ENCODE peak calls at places on chromosomes 11 and 22, in six cellular contexts. One of them, this sample, is unnamed.

GRCh38 chr11:67666676-67667489 is 7.5 kb downstream of the ALDH3B2 start:
- DNase-seq in GM12892: no peak
- DNase-seq in SK-N-SH: peak
- DNase-seq in GM12878: no peak
- DNase-seq in H1: no peak
- DNase-seq in HepG2: no peak
- DNase-seq in this sample: no peak

GRCh38 chr11:17930544-17931144 is 82.2 kb downstream of the SERGEF start:
- DNase-seq in GM12892: no peak
- DNase-seq in SK-N-SH: no peak
- DNase-seq in GM12878: no peak
- DNase-seq in H1: no peak
- DNase-seq in HepG2: no peak
- DNase-seq in this sample: no peak

GRCh38 chr11:43397251-43397650 is 38.5 kb downstream of the TTC17 start:
- DNase-seq in GM12892: no peak
- DNase-seq in SK-N-SH: no peak
- DNase-seq in GM12878: no peak
- DNase-seq in H1: no peak
- DNase-seq in HepG2: no peak
- DNase-seq in this sample: no peak

GRCh38 chr11:24198458-24198857 is 298.4 kb upstream of the LUZP2 start:
- DNase-seq in GM12892: no peak
- DNase-seq in SK-N-SH: no peak
- DNase-seq in GM12878: no peak
- DNase-seq in H1: no peak
- DNase-seq in HepG2: no peak
- DNase-seq in this sample: no peak

GRCh38 chr11:8732748-8733241 is 50.2 kb downstream of the RPL27A start:
- DNase-seq in GM12892: no peak
- DNase-seq in SK-N-SH: no peak
- DNase-seq in GM12878: no peak
- DNase-seq in H1: no peak
- DNase-seq in HepG2: no peak
- DNase-seq in this sample: no peak

GRCh38 chr11:123800041-123800440 is 6.1 kb downstream of the OR6M1 start:
- DNase-seq in GM12892: no peak
- DNase-seq in SK-N-SH: no peak
- DNase-seq in GM12878: no peak
- DNase-seq in H1: no peak
- DNase-seq in HepG2: no peak
- DNase-seq in this sample: no peak

GRCh38 chr11:76293189-76293631 is 86.9 kb upstream of the WNT11 start:
- DNase-seq in GM12892: no peak
- DNase-seq in SK-N-SH: no peak
- DNase-seq in GM12878: peak
- DNase-seq in H1: no peak
- DNase-seq in HepG2: no peak
- DNase-seq in this sample: peak

GRCh38 chr11:4095509-4096230 is 1.1 kb downstream of the RRM1 start:
- DNase-seq in GM12892: no peak
- DNase-seq in SK-N-SH: peak
- DNase-seq in GM12878: no peak
- DNase-seq in H1: no peak
- DNase-seq in HepG2: peak
- DNase-seq in this sample: no peak

GRCh38 chr11:38278457-38279141 is 1680.6 kb upstream of the RAG2 start:
- DNase-seq in GM12892: no peak
- DNase-seq in SK-N-SH: no peak
- DNase-seq in GM12878: no peak
- DNase-seq in H1: no peak
- DNase-seq in HepG2: no peak
- DNase-seq in this sample: no peak

GRCh38 chr22:29393019-29393608 is 4.7 kb upstream of the AP1B1 start:
- DNase-seq in GM12892: no peak
- DNase-seq in SK-N-SH: no peak
- DNase-seq in GM12878: no peak
- DNase-seq in H1: no peak
- DNase-seq in HepG2: no peak
- DNase-seq in this sample: no peak

GRCh38 chr22:36538529-36538928 is 9.6 kb upstream of the EIF3D start:
- DNase-seq in GM12892: no peak
- DNase-seq in SK-N-SH: no peak
- DNase-seq in GM12878: no peak
- DNase-seq in H1: no peak
- DNase-seq in HepG2: no peak
- DNase-seq in this sample: no peak

GRCh38 chr11:122691751-122692150 is 36.2 kb downstream of the UBASH3B start:
- DNase-seq in GM12892: no peak
- DNase-seq in SK-N-SH: peak
- DNase-seq in GM12878: no peak
- DNase-seq in H1: no peak
- DNase-seq in HepG2: peak
- DNase-seq in this sample: no peak

GRCh38 chr11:93904711-93905110 is 54.3 kb upstream of the VSTM5 start:
- DNase-seq in GM12892: no peak
- DNase-seq in SK-N-SH: no peak
- DNase-seq in GM12878: no peak
- DNase-seq in H1: no peak
- DNase-seq in HepG2: no peak
- DNase-seq in this sample: no peak

GRCh38 chr22:50699754-50700386 is 27.2 kb downstream of the SHANK3 start:
- DNase-seq in GM12892: no peak
- DNase-seq in SK-N-SH: no peak
- DNase-seq in GM12878: no peak
- DNase-seq in H1: no peak
- DNase-seq in HepG2: peak
- DNase-seq in this sample: no peak

GRCh38 chr22:21734540-21735197 is 925 bp downstream of the YPEL1 start:
- DNase-seq in GM12892: no peak
- DNase-seq in SK-N-SH: no peak
- DNase-seq in GM12878: no peak
- DNase-seq in H1: no peak
- DNase-seq in HepG2: no peak
- DNase-seq in this sample: no peak
- TF ChIP-seq TAF1 in GM12892: no peak
- TF ChIP-seq TAF1 in SK-N-SH: no peak
- TF ChIP-seq TAF1 in GM12878: no peak
- TF ChIP-seq TAF1 in H1: no peak
- TF ChIP-seq TAF1 in HepG2: no peak
- TF ChIP-seq TAF1 in this sample: no peak

GRCh38 chr11:101255036-101255435 is 125.4 kb upstream of the PGR start:
- DNase-seq in GM12892: no peak
- DNase-seq in SK-N-SH: no peak
- DNase-seq in GM12878: no peak
- DNase-seq in H1: no peak
- DNase-seq in HepG2: no peak
- DNase-seq in this sample: no peak
- TF ChIP-seq TAF1 in GM12892: no peak
- TF ChIP-seq TAF1 in SK-N-SH: no peak
- TF ChIP-seq TAF1 in GM12878: no peak
- TF ChIP-seq TAF1 in H1: no peak
- TF ChIP-seq TAF1 in HepG2: no peak
- TF ChIP-seq TAF1 in this sample: no peak

GRCh38 chr22:40819741-40820140 is 595 bp upstream of the SLC25A17 start:
- DNase-seq in GM12892: no peak
- DNase-seq in SK-N-SH: peak
- DNase-seq in GM12878: no peak
- DNase-seq in H1: no peak
- DNase-seq in HepG2: no peak
- DNase-seq in this sample: no peak

GRCh38 chr22:40817737-40818136 is 1.4 kb downstream of the SLC25A17 start:
- DNase-seq in GM12892: no peak
- DNase-seq in SK-N-SH: no peak
- DNase-seq in GM12878: peak
- DNase-seq in H1: no peak
- DNase-seq in HepG2: no peak
- DNase-seq in this sample: no peak

GRCh38 chr22:40818747-40819662 is at the start of gene SLC25A17:
- DNase-seq in GM12892: peak
- DNase-seq in SK-N-SH: peak
- DNase-seq in GM12878: peak
- DNase-seq in H1: peak
- DNase-seq in HepG2: peak
- DNase-seq in this sample: peak

GRCh38 chr22:40813912-40814315 is 5.2 kb downstream of the SLC25A17 start:
- DNase-seq in GM12892: no peak
- DNase-seq in SK-N-SH: no peak
- DNase-seq in GM12878: no peak
- DNase-seq in H1: no peak
- DNase-seq in HepG2: no peak
- DNase-seq in this sample: no peak

GRCh38 chr22:40818192-40818746 is 877 bp downstream of the SLC25A17 start:
- DNase-seq in GM12892: no peak
- DNase-seq in SK-N-SH: no peak
- DNase-seq in GM12878: no peak
- DNase-seq in H1: no peak
- DNase-seq in HepG2: no peak
- DNase-seq in this sample: no peak
- TF ChIP-seq TAF1 in GM12892: no peak
- TF ChIP-seq TAF1 in SK-N-SH: no peak
- TF ChIP-seq TAF1 in GM12878: no peak
- TF ChIP-seq TAF1 in H1: no peak
- TF ChIP-seq TAF1 in HepG2: no peak
- TF ChIP-seq TAF1 in this sample: peak

GRCh38 chr11:20103281-20103680 is 57.0 kb downstream of the DBX1 start:
- DNase-seq in GM12892: no peak
- DNase-seq in SK-N-SH: no peak
- DNase-seq in GM12878: no peak
- DNase-seq in H1: no peak
- DNase-seq in HepG2: no peak
- DNase-seq in this sample: no peak

GRCh38 chr11:20095189-20095588 is 65.1 kb downstream of the DBX1 start:
- DNase-seq in GM12892: no peak
- DNase-seq in SK-N-SH: no peak
- DNase-seq in GM12878: no peak
- DNase-seq in H1: no peak
- DNase-seq in HepG2: no peak
- DNase-seq in this sample: no peak

GRCh38 chr11:20102393-20102792 is 57.9 kb downstream of the DBX1 start:
- DNase-seq in GM12892: no peak
- DNase-seq in SK-N-SH: no peak
- DNase-seq in GM12878: no peak
- DNase-seq in H1: no peak
- DNase-seq in HepG2: no peak
- DNase-seq in this sample: no peak

GRCh38 chr11:20097319-20098221 is 62.7 kb downstream of the DBX1 start:
- DNase-seq in GM12892: no peak
- DNase-seq in SK-N-SH: no peak
- DNase-seq in GM12878: no peak
- DNase-seq in H1: no peak
- DNase-seq in HepG2: no peak
- DNase-seq in this sample: no peak

DNA sequence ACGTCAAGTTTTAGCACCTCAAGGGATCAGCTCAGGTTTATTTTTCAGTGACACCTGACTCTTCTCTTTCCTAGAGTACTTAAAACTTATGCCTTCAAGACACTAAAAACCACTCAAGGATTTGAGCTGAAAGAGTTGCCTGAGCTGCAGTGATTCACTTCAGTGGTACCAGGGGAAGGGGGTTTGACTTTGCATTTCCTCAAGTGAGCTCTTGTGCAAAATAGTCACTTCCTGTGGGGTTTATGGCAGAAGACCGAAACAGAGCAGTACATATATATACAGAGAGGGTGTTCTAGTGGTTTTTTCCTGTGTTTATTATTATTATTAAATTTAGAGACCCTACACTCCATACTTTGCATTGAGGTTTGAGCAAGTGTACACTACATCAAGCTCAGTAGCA is 60.7 kb downstream of the DBX1 start:
- DNase-seq in GM12892: no peak
- DNase-seq in SK-N-SH: no peak
- DNase-seq in GM12878: no peak
- DNase-seq in H1: no peak
- DNase-seq in HepG2: no peak
- DNase-seq in this sample: no peak
- TF ChIP-seq TAF1 in GM12892: no peak
- TF ChIP-seq TAF1 in SK-N-SH: no peak
- TF ChIP-seq TAF1 in GM12878: no peak
- TF ChIP-seq TAF1 in H1: no peak
- TF ChIP-seq TAF1 in HepG2: no peak
- TF ChIP-seq TAF1 in this sample: no peak

GRCh38 chr11:72591785-72592490 is 82.3 kb downstream of the PDE2A start:
- DNase-seq in GM12892: no peak
- DNase-seq in SK-N-SH: no peak
- DNase-seq in GM12878: no peak
- DNase-seq in H1: no peak
- DNase-seq in HepG2: no peak
- DNase-seq in this sample: no peak
- TF ChIP-seq TAF1 in GM12892: no peak
- TF ChIP-seq TAF1 in SK-N-SH: no peak
- TF ChIP-seq TAF1 in GM12878: no peak
- TF ChIP-seq TAF1 in H1: no peak
- TF ChIP-seq TAF1 in HepG2: no peak
- TF ChIP-seq TAF1 in this sample: no peak

GRCh38 chr11:95283146-95283545 is 52.1 kb upstream of the SESN3 start:
- DNase-seq in GM12892: no peak
- DNase-seq in SK-N-SH: no peak
- DNase-seq in GM12878: no peak
- DNase-seq in H1: no peak
- DNase-seq in HepG2: no peak
- DNase-seq in this sample: no peak
- TF ChIP-seq TAF1 in GM12892: no peak
- TF ChIP-seq TAF1 in SK-N-SH: no peak
- TF ChIP-seq TAF1 in GM12878: no peak
- TF ChIP-seq TAF1 in H1: no peak
- TF ChIP-seq TAF1 in HepG2: no peak
- TF ChIP-seq TAF1 in this sample: no peak

DNA sequence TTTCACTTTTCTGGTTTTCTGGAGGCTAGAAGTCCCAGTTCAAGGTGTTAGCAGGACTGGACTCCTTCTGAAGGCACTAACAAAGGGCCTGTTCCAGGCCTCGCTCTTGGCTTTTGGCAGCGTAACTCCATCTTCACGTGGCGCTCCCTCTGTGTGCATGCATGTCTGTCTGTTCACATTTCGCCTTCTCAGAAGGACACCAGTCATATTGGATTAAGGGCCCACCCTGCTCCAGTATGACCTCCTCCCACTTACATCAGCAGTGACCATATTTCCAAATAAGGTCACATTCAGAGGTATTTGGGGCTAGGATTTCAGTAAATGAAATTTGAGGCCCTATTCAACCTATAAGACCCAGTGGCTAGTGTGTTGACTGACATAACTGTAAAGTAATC is 20.0 kb downstream of the APLP2 start:
- DNase-seq in GM12892: no peak
- DNase-seq in SK-N-SH: no peak
- DNase-seq in GM12878: no peak
- DNase-seq in H1: no peak
- DNase-seq in HepG2: peak
- DNase-seq in this sample: no peak
- TF ChIP-seq TAF1 in GM12892: no peak
- TF ChIP-seq TAF1 in SK-N-SH: no peak
- TF ChIP-seq TAF1 in GM12878: no peak
- TF ChIP-seq TAF1 in H1: no peak
- TF ChIP-seq TAF1 in HepG2: no peak
- TF ChIP-seq TAF1 in this sample: no peak

This sample was measured in GM12891.